ENCODE peak calls at places on chromosomes 7 and 10, in nine cellular contexts. H, A, P, E, N, J, D, Y and L are unnamed samples.

GRCh38 chr7:126574276-126574675 is 678.5 kb downstream of the GRM8 start:
- DNase-seq in A (no peak), D (no peak), Y (no peak), J (no peak), E (no peak), P (no peak), N (no peak), H (no peak), L (peak; percentile 56)

GRCh38 chr10:48902096-48902495 is 37.5 kb downstream of the LRRC18 start:
- DNase-seq in Y (no peak), A (no peak), J (no peak), E (no peak), H (no peak), N (no peak), D (no peak), P (no peak), L (no peak)

GRCh38 chr10:103627111-103627892 is 133.8 kb downstream of the NEURL1 start:
- DNase-seq in D (no peak), N (no peak), J (no peak), E (no peak), P (no peak), H (no peak), Y (no peak), A (no peak), L (no peak)

GRCh38 chr10:5502903-5503835 is 3.8 kb upstream of the CALML5 start:
- DNase-seq in D (no peak), A (no peak), N (no peak), Y (no peak), P (no peak), E (no peak), J (no peak), H (no peak), L (no peak)

GRCh38 chr7:55965805-55966421 is 1.5 kb downstream of the NIPSNAP2 start:
- DNase-seq in P (peak; percentile 58), Y (peak; percentile 82), E (no peak), D (no peak), H (no peak), N (no peak), A (no peak), J (no peak), L (no peak)

GRCh38 chr10:91311601-91312000 is 91.1 kb downstream of the PCGF5 start:
- DNase-seq in N (peak; percentile 65), J (no peak), D (no peak), P (no peak), Y (peak; percentile 89), E (no peak), A (no peak), H (no peak), L (peak; percentile 19)

GRCh38 chr7:5701085-5701914 is 80.2 kb downstream of the RNF216 start:
- DNase-seq in P (no peak), H (no peak), N (no peak), D (peak; percentile 39), J (peak; percentile 44), E (no peak), A (no peak), Y (no peak), L (no peak)

GRCh38 chr7:4683043-4683883 is 1.2 kb downstream of the FOXK1 start:
- DNase-seq in H (no peak), D (no peak), Y (no peak), J (peak; percentile 44), N (peak; percentile 25), A (no peak), E (peak; percentile 34), P (no peak), L (no peak)

GRCh38 chr7:2956526-2957368 is 86.9 kb downstream of the CARD11 start:
- DNase-seq in A (no peak), H (no peak), D (no peak), P (no peak), E (no peak), Y (peak; percentile 14), J (peak; percentile 20), N (peak; percentile 53), L (peak; percentile 30)

GRCh38 chr10:58064714-58065528 is 202.8 kb downstream of the IPMK start:
- DNase-seq in E (no peak), N (peak; percentile 61), J (peak; percentile 13), P (no peak), A (peak; percentile 46), Y (peak; percentile 61), H (peak; percentile 41), D (peak; percentile 28), L (peak; percentile 72)

GRCh38 chr10:95513941-95514392 is 47.2 kb downstream of the SORBS1 start:
- DNase-seq in Y (peak; percentile 68), N (peak; percentile 27), D (no peak), A (no peak), P (no peak), J (no peak), H (no peak), E (no peak), L (peak; percentile 27)

GRCh38 chr7:76364198-76364584 is 5.4 kb upstream of the YWHAG start:
- DNase-seq in P (no peak), J (no peak), H (peak; percentile 50), E (no peak), Y (peak; percentile 75), A (no peak), N (peak; percentile 46), D (no peak), L (peak; percentile 72)

GRCh38 chr10:132836248-132836831 is 50.4 kb upstream of the NKX6-2 start:
- DNase-seq in H (peak; percentile 39), D (no peak), P (no peak), A (no peak), E (no peak), J (no peak), Y (no peak), N (no peak), L (no peak)

GRCh38 chr10:62806246-62806645 is 1.7 kb downstream of the ADO start:
- DNase-seq in P (no peak), A (no peak), D (no peak), N (no peak), Y (peak; percentile 53), J (no peak), E (no peak), H (no peak), L (no peak)

GRCh38 chr10:62803993-62804383 is 532 bp upstream of the ADO start:
- DNase-seq in D (no peak), N (peak; percentile 79), Y (peak; percentile 21), E (no peak), A (no peak), P (no peak), J (no peak), H (no peak), L (no peak)

GRCh38 chr10:62810131-62810530 is 5.6 kb downstream of the ADO start:
- DNase-seq in D (no peak), A (no peak), E (no peak), P (no peak), Y (no peak), N (no peak), H (no peak), J (no peak), L (no peak)

GRCh38 chr10:62805139-62806092 is 896 bp downstream of the ADO start:
- DNase-seq in J (peak; percentile 56), H (peak; percentile 62), D (peak; percentile 26), P (no peak), N (peak; percentile 38), E (no peak), Y (peak; percentile 56), A (peak; percentile 52), L (peak; percentile 39)

DNA sequence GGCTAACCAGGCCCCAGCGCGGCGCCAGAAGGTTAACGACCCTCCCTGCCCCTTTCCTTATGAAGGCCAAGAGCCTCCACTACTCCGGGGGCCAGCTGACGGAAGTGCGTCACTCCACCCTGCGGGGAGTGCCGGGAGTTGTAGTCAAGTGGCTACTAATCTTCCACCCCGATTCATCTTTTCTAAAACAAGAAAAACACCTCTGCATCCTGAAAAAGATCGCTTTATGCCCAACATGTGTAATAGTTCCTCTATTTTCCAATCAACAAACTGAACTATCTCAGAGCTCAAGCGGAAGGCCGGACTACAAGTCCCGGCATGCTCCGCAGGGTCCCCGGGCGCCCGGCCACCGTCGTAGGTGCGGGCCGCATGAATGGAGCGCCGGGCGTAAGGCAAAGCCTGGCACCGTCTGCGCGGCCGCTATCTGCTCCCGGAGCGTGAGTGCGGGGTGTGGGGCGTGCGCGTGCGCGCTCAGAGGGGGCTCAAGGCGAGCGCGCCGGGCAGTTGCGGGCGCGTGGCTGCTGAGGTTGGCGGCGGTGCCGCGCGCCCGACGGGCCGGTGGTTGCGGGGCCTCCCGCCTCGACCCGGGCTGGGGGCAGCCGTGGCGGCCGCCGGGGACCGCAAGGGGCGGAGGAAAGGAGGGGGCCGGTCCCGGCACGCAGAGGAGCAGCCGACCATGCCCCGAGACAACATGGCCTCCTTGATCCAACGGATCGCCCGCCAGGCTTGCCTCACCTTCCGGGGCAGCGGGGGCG is at the start of gene ADO:
- DNase-seq in P (no peak), J (peak; percentile 78), A (peak; percentile 72), E (peak; percentile 85), H (peak; percentile 88), Y (peak; percentile 81), N (peak; percentile 91), D (peak; percentile 87), L (peak; percentile 86)
- TF ChIP-seq CTCF in P (no peak), J (no peak), A (peak; percentile 17), E (no peak), H (no peak), Y (no peak), N (no peak), D (no peak), L (no peak)

DNA sequence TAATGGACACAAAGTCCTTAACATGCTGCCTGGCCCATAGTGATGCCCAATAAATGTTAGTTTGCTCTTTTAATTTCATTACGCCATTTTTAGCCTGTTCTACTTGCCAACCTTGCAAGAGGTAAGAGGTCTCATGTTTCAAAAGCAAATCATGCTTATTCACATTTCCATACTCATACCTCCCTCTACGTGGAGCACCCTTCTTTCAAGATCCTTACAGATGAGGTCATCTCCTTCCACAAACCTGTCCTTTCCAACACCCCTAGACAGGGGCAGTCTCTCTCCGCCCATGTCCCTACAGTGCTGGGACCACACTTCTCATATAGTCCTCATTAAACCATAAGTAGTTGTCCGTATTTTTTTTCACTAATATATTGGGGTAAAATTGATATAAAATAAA is 271.3 kb downstream of the FGFR2 start:
- DNase-seq in E (no peak), A (no peak), N (no peak), Y (no peak), J (no peak), H (no peak), P (no peak), D (no peak), L (no peak)
- TF ChIP-seq CTCF in E (no peak), A (no peak), N (no peak), Y (no peak), J (no peak), H (no peak), P (no peak), D (no peak), L (no peak)

DNA sequence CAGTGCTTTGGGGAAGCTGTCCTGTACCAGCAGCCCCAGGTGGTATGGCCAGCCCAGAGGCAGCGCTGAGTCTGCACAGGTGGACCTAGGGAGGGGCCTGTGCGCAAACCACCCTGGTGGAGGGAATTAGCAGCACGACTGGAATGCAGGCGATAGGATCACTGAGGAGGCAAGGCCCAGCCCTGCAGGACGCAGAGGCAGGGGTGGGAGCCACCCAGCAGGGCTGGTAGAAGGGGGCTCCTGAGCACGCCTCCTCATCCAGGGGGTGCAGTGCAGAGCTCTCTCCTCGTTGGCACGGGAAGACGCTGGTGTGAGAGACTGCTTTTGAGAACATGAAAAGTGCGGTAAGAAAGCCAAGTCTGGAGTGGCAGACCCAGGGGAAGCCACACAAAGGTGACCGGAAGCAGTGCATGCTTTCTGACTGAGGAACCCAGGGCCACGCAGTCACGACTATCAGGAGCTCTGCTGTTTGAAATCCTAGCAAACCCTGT is 6.0 kb downstream of the FXYD4 start:
- DNase-seq in Y (no peak), N (no peak), A (no peak), E (no peak), D (no peak), J (no peak), P (no peak), H (peak; percentile 87), L (no peak)
- TF ChIP-seq CTCF in Y (no peak), N (no peak), A (no peak), E (no peak), D (no peak), J (no peak), P (peak; percentile 2), H (peak; percentile 66), L (no peak)

GRCh38 chr7:24475573-24475972 is 97.7 kb upstream of the PALS2 start:
- DNase-seq in A (no peak), Y (no peak), H (peak; percentile 57), D (no peak), E (no peak), P (no peak), N (no peak), J (no peak), L (no peak)
- TF ChIP-seq CTCF in A (no peak), Y (no peak), H (peak; percentile 33), D (no peak), E (no peak), P (no peak), N (no peak), J (no peak), L (no peak)